ENCODE peak calls at places on chromosome 5, in eight cellular contexts. N, R, F, A, P, G, T and E are unnamed samples.

GRCh38 chr5:169647566-169647965 is 10.5 kb downstream of the DOCK2 start:
- DNase-seq in N (peak), A (no peak), P (no peak), T (no peak), G (no peak), R (no peak), F (no peak), E (no peak)

GRCh38 chr5:152634596-152634995 is 229.5 kb upstream of the NMUR2 start:
- DNase-seq in A (peak), F (no peak), T (peak), R (no peak), N (no peak), G (no peak), P (no peak), E (no peak)

GRCh38 chr5:53424691-53425597 is 55.5 kb upstream of the FST start:
- DNase-seq in P (no peak), A (no peak), N (no peak), F (no peak), T (no peak), R (peak), G (no peak), E (no peak)

GRCh38 chr5:19369048-19369447 is 619.0 kb downstream of the CDH18 start:
- DNase-seq in A (no peak), P (no peak), R (no peak), G (no peak), F (no peak), T (peak), N (no peak), E (no peak)

GRCh38 chr5:176816043-176816745 is 5.8 kb downstream of the UNC5A start:
- DNase-seq in R (no peak), G (no peak), A (no peak), N (no peak), F (no peak), T (no peak), P (no peak), E (no peak)

GRCh38 chr5:116455061-116455460 is 119.6 kb downstream of the SEMA6A start:
- DNase-seq in F (no peak), G (no peak), P (no peak), A (no peak), R (no peak), T (no peak), N (no peak), E (no peak)

GRCh38 chr5:71384706-71385105 is 70.7 kb upstream of the BDP1 start:
- DNase-seq in G (no peak), R (no peak), T (no peak), F (no peak), P (no peak), N (no peak), A (no peak), E (no peak)

GRCh38 chr5:53091304-53091703 is 18.3 kb downstream of the MOCS2 start:
- DNase-seq in F (no peak), P (no peak), G (no peak), A (no peak), T (no peak), N (no peak), R (peak), E (peak)

GRCh38 chr5:65750938-65751337 is 28.9 kb downstream of the NLN start:
- DNase-seq in F (no peak), T (no peak), P (no peak), G (no peak), N (no peak), A (no peak), R (no peak), E (no peak)

GRCh38 chr5:57405984-57406383 is 76.6 kb downstream of the ACTBL2 start:
- DNase-seq in N (no peak), T (no peak), R (no peak), F (no peak), P (no peak), A (no peak), G (no peak), E (no peak)

GRCh38 chr5:15008476-15008875 is 136.9 kb upstream of the ANKH start:
- DNase-seq in N (no peak), G (peak), R (peak), F (peak), P (peak), A (peak), T (no peak), E (peak)

GRCh38 chr5:66498791-66499207 is 97.4 kb upstream of the MAST4 start:
- DNase-seq in T (peak), R (peak), P (no peak), A (peak), G (no peak), N (peak), F (no peak), E (no peak)

GRCh38 chr5:113043491-113043931 is 66.9 kb downstream of the DCP2 start:
- DNase-seq in P (no peak), R (no peak), N (no peak), T (peak), F (no peak), G (no peak), A (peak), E (no peak)

GRCh38 chr5:16539169-16539666 is 73.6 kb upstream of the ZNF622 start:
- DNase-seq in R (peak), P (no peak), T (no peak), G (peak), F (no peak), N (no peak), A (peak), E (no peak)

GRCh38 chr5:172505403-172505759 is 51.1 kb upstream of the SH3PXD2B start:
- DNase-seq in R (no peak), F (no peak), P (no peak), A (no peak), N (no peak), T (no peak), G (peak), E (no peak)

GRCh38 chr5:170389250-170389902 is at the start of gene KCNMB1:
- DNase-seq in G (peak), T (no peak), F (no peak), A (no peak), P (no peak), R (no peak), N (no peak), E (no peak)

GRCh38 chr5:63963080-63963735 is 963 bp upstream of the HTR1A start:
- DNase-seq in R (peak), G (no peak), F (peak), A (peak), P (no peak), N (peak), T (peak), E (peak)

GRCh38 chr5:177435847-177436536 is 9.5 kb downstream of the GRK6 start:
- DNase-seq in F (no peak), P (no peak), A (no peak), R (no peak), T (no peak), N (no peak), G (no peak), E (no peak)

GRCh38 chr5:60677831-60678664 is 21.9 kb downstream of the DEPDC1B start:
- DNase-seq in R (peak), G (no peak), A (peak), N (peak), T (peak), F (no peak), P (no peak), E (peak)

GRCh38 chr5:38329132-38329715 is 70.9 kb downstream of the EGFLAM start:
- DNase-seq in P (no peak), T (peak), R (peak), A (no peak), F (peak), G (no peak), N (no peak), E (no peak)

GRCh38 chr5:150734579-150735384 is 24.0 kb downstream of the DCTN4 start:
- DNase-seq in G (peak), R (peak), F (no peak), P (no peak), A (no peak), T (no peak), N (peak), E (no peak)

GRCh38 chr5:98307811-98308210 is 465.7 kb upstream of the RGMB start:
- DNase-seq in A (no peak), F (no peak), R (no peak), P (no peak), G (no peak), N (no peak), T (no peak), E (no peak)

GRCh38 chr5:75681125-75681830 is 36.0 kb downstream of the POC5 start:
- DNase-seq in T (peak), A (peak), R (peak), P (no peak), F (peak), G (no peak), N (peak), E (peak)

GRCh38 chr5:56190500-56190899 is 42.6 kb downstream of the ANKRD55 start:
- DNase-seq in A (no peak), P (no peak), F (no peak), T (no peak), N (no peak), R (peak), G (peak), E (no peak)

GRCh38 chr5:395921-396714 is 46.9 kb upstream of the EXOC3 start:
- DNase-seq in F (no peak), P (peak), R (no peak), N (no peak), T (no peak), G (peak), A (peak), E (no peak)

GRCh38 chr5:62695274-62695673 is 116.7 kb downstream of the LRRC70 start:
- DNase-seq in A (no peak), G (peak), F (no peak), P (no peak), N (no peak), R (no peak), T (no peak), E (no peak)

GRCh38 chr5:110346893-110347358 is 379.5 kb downstream of the TMEM232 start:
- DNase-seq in N (no peak), T (no peak), G (no peak), A (peak), F (no peak), R (no peak), P (no peak), E (no peak)

GRCh38 chr5:126777974-126778674 is 1.2 kb downstream of the LMNB1 start:
- DNase-seq in F (peak), A (peak), G (peak), R (peak), P (peak), T (peak), N (peak), E (peak)

GRCh38 chr5:63957617-63958016 is 4.6 kb downstream of the HTR1A start:
- DNase-seq in F (no peak), N (no peak), P (no peak), R (no peak), T (no peak), A (no peak), G (no peak), E (no peak)

GRCh38 chr5:178385472-178385853 is 152.9 kb upstream of the PHYKPL start:
- DNase-seq in R (peak), P (peak), N (no peak), G (peak), T (no peak), F (no peak), A (no peak), E (no peak)

GRCh38 chr5:73451218-73452130 is 2.9 kb upstream of the FOXD1 start:
- DNase-seq in F (no peak), G (no peak), T (peak), N (peak), A (peak), R (peak), P (peak), E (no peak)

GRCh38 chr5:81633471-81633870 is 117.4 kb downstream of the SSBP2 start:
- DNase-seq in G (no peak), A (no peak), N (no peak), F (no peak), T (no peak), R (no peak), P (no peak), E (no peak)

GRCh38 chr5:78360674-78361225 is 333 bp downstream of the SCAMP1 start:
- DNase-seq in F (no peak), R (no peak), P (no peak), N (peak), A (peak), G (peak), T (no peak), E (no peak)

GRCh38 chr5:206406-206805 is 11.5 kb downstream of the CCDC127 start:
- DNase-seq in A (no peak), T (no peak), G (no peak), P (no peak), F (no peak), N (no peak), R (no peak), E (no peak)

GRCh38 chr5:116944171-116944570 is 369.5 kb upstream of the SEMA6A start:
- DNase-seq in A (no peak), N (no peak), R (peak), P (no peak), G (no peak), F (no peak), T (peak), E (no peak)

GRCh38 chr5:107670028-107670926 is 460 bp downstream of the EFNA5 start:
- DNase-seq in R (no peak), T (peak), N (peak), A (peak), F (no peak), P (no peak), G (peak), E (no peak)
- TF ChIP-seq CTCF in R (no peak), T (no peak), N (no peak), A (no peak), F (no peak), P (no peak), G (no peak), E (no peak)

DNA sequence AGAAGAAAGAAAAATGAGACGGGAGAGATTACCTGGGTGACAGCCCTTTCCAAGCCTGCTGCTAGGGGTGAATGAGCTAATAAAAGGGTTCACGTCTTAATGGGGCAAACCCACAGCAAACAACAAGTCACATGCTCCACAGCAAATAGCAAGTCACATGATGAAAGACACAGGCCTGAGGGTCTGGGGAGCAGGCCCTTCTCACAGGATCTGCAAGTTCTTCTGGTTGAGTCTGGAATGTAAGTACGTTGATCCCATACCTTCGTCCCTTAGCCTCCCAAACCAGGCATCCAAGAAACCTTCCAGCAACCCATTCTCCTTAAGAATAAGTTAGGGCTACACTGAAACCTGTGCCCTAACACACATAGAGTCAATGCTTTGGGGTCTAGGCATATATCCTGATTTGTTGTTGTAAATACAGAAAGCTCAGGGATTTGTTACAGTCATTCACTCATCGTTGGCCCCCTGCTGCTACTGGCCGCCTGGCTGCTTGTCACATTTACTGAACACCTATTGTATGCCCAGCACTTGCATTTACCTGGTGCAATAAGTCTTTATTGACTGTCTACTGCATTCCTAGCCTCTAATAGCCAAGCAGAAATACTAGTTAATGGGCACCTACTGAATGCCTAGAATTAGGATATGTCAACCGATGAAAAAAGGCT is 43.3 kb upstream of the MSX2 start:
- DNase-seq in P (no peak), F (no peak), R (no peak), A (no peak), N (no peak), T (no peak), G (no peak), E (no peak)
- TF ChIP-seq CTCF in P (no peak), F (no peak), R (no peak), A (no peak), N (no peak), T (no peak), G (no peak), E (no peak)

GRCh38 chr5:161663431-161663830 is 22.1 kb upstream of the GABRA6 start:
- DNase-seq in R (no peak), G (no peak), A (no peak), T (no peak), N (no peak), F (no peak), P (no peak), E (no peak)
- TF ChIP-seq CTCF in R (no peak), G (no peak), A (no peak), T (no peak), N (no peak), F (no peak), P (no peak), E (no peak)

GRCh38 chr5:160188151-160188967 is 40.9 kb upstream of the FABP6 start:
- DNase-seq in N (peak), A (peak), G (peak), T (peak), P (no peak), R (no peak), F (no peak), E (peak)
- TF ChIP-seq CTCF in N (no peak), A (no peak), G (no peak), T (peak), P (peak), R (no peak), F (no peak), E (no peak)

GRCh38 chr5:141478321-141478945 is 2.7 kb downstream of the PCDHGC3 start:
- DNase-seq in G (no peak), F (no peak), P (no peak), A (peak), N (no peak), R (no peak), T (no peak), E (no peak)
- TF ChIP-seq CTCF in G (no peak), F (no peak), P (no peak), A (peak), N (no peak), R (peak), T (peak), E (peak)

GRCh38 chr5:83126501-83126900 is 49.2 kb downstream of the XRCC4 start:
- DNase-seq in G (no peak), A (no peak), T (no peak), F (no peak), R (no peak), N (no peak), P (peak), E (no peak)

GRCh38 chr5:83125560-83125959 is 48.2 kb downstream of the XRCC4 start:
- DNase-seq in R (no peak), N (no peak), G (no peak), P (no peak), F (no peak), T (no peak), A (no peak), E (no peak)

DNA sequence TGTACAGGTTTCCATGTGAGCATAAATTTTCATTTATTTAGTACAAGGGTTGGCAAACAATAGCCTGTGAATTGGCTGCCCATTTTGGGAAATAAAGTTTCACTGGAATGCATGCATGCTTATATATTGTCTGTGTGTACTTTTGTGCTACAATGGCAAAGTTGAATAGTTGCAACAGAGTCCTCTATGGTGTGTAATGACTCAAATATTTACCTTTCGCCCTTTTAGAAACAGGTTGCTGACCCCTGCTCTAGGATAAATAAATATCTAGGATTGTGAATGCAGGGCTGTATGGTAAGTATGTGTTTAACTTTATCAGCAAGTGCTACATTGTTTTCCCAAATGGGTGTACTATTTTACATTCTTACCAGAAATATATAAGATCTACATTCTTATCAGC is 47.2 kb downstream of the XRCC4 start:
- DNase-seq in R (no peak), A (peak), P (no peak), F (no peak), T (no peak), G (no peak), N (no peak), E (no peak)
- TF ChIP-seq CTCF in R (no peak), A (no peak), P (no peak), F (no peak), T (no peak), G (no peak), N (no peak), E (no peak)

GRCh38 chr5:6584727-6585126 is 48.1 kb downstream of the NSUN2 start:
- DNase-seq in G (no peak), N (no peak), T (no peak), P (no peak), R (no peak), A (no peak), F (no peak), E (no peak)

GRCh38 chr5:6582507-6583048 is 50.3 kb downstream of the NSUN2 start:
- DNase-seq in G (no peak), N (no peak), R (no peak), F (no peak), A (no peak), T (no peak), P (no peak), E (no peak)

GRCh38 chr5:6581559-6582426 is 51.1 kb downstream of the NSUN2 start:
- DNase-seq in R (no peak), P (no peak), F (no peak), T (no peak), G (no peak), A (no peak), N (no peak), E (peak)

GRCh38 chr5:6584101-6584645 is 48.7 kb downstream of the NSUN2 start:
- DNase-seq in G (no peak), P (no peak), F (no peak), A (no peak), N (no peak), T (no peak), R (no peak), E (no peak)

GRCh38 chr5:6583049-6583880 is 49.6 kb downstream of the NSUN2 start:
- DNase-seq in N (peak), A (peak), T (peak), R (no peak), F (no peak), P (no peak), G (no peak), E (no peak)
- TF ChIP-seq CTCF in N (no peak), A (peak), T (peak), R (no peak), F (peak), P (peak), G (peak), E (peak)

GRCh38 chr5:10485142-10485795 is 43.6 kb downstream of the ROPN1L start:
- DNase-seq in T (no peak), A (peak), F (no peak), P (no peak), R (no peak), G (peak), N (no peak), E (peak)
- TF ChIP-seq CTCF in T (no peak), A (no peak), F (no peak), P (no peak), R (no peak), G (no peak), N (no peak), E (no peak)

DNA sequence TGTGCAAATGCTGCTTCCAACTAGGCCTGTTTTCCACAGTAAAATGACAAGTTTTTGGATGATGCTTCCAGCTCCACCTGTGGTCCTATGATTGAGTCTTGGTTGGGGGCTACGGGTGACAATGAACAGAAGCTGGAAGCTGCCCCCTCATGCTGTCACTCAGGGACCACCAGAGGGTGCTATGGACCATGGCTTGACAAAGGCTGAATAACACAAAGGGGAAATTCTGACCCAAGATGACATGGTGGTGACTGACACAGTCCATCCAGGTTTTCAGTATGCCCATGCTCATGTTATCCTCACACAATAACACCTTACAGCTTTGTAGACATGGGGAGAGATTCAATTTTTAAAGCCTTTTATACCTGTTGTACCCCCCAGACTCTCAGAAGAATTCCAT is 23.9 kb upstream of the SAP30L start:
- DNase-seq in P (no peak), T (peak), N (no peak), F (no peak), A (no peak), G (no peak), R (peak), E (no peak)
- TF ChIP-seq CTCF in P (peak), T (peak), N (peak), F (peak), A (peak), G (peak), R (peak), E (peak)